ENCODE peak calls at places on chromosomes 11 and 22, in five cellular contexts. H is left ventricle myocardium inferior, Q is A549, G is spleen, R is cardiac muscle cell. K is an unnamed sample.

GRCh38 chr22:44668190-44668885 is 33.7 kb upstream of the PRR5 start:
- DNase-seq in Q (no peak), H (no peak), G (peak; percentile 87), R (peak; percentile 68), K (peak; percentile 52)

GRCh38 chr11:124748481-124749338 is 3.3 kb downstream of the VSIG2 start:
- DNase-seq in G (peak; percentile 84), H (no peak), R (no peak), Q (no peak), K (peak; percentile 23)

GRCh38 chr11:124198852-124199389 is 15.8 kb downstream of the OR10D3 start:
- DNase-seq in G (no peak), R (no peak), Q (no peak), H (no peak), K (no peak)

GRCh38 chr11:126997196-126997595 is 3.4 kb downstream of the KIRREL3 start:
- DNase-seq in Q (no peak), H (no peak), G (no peak), R (no peak), K (no peak)

GRCh38 chr11:104609297-104609696 is 289.0 kb downstream of the CASP12 start:
- DNase-seq in H (no peak), Q (peak; percentile 16), G (no peak), R (peak; percentile 66), K (peak; percentile 28)

GRCh38 chr22:38240734-38241252 is 32.0 kb downstream of the TMEM184B start:
- DNase-seq in Q (peak; percentile 73), G (no peak), R (peak; percentile 50), H (no peak), K (no peak)

GRCh38 chr11:78030429-78031325 is 7.6 kb upstream of the KCTD14 start:
- DNase-seq in Q (peak; percentile 45), H (peak; percentile 55), R (peak; percentile 49), G (no peak), K (no peak)

GRCh38 chr22:32042924-32043323 is at the start of gene SLC5A1:
- DNase-seq in Q (no peak), R (no peak), H (no peak), G (no peak), K (no peak)

GRCh38 chr11:61890536-61891330 is 612 bp downstream of the FADS3 start:
- DNase-seq in G (peak; percentile 89), R (peak; percentile 69), H (peak; percentile 50), Q (peak; percentile 50), K (no peak)

GRCh38 chr22:16827506-16827905 is 2.3 kb upstream of the XKR3 start:
- DNase-seq in G (no peak), R (no peak), Q (no peak), H (no peak), K (no peak)

GRCh38 chr11:130198292-130198691 is 38.7 kb downstream of the ST14 start:
- DNase-seq in R (no peak), Q (no peak), H (no peak), G (peak; percentile 69), K (no peak)

GRCh38 chr22:30015846-30016245 is 64.4 kb upstream of the HORMAD2 start:
- DNase-seq in R (no peak), G (no peak), H (no peak), Q (no peak), K (no peak)

GRCh38 chr22:44244265-44244822 is 63.6 kb downstream of the PARVG start:
- DNase-seq in G (no peak), H (no peak), Q (no peak), R (no peak), K (no peak)

GRCh38 chr11:94729352-94729751 is 38.8 kb upstream of the AMOTL1 start:
- DNase-seq in Q (no peak), G (no peak), H (no peak), R (no peak), K (no peak)

GRCh38 chr11:15843309-15843857 is 513.0 kb downstream of the SOX6 start:
- DNase-seq in H (no peak), G (no peak), R (no peak), Q (no peak), K (no peak)

DNA sequence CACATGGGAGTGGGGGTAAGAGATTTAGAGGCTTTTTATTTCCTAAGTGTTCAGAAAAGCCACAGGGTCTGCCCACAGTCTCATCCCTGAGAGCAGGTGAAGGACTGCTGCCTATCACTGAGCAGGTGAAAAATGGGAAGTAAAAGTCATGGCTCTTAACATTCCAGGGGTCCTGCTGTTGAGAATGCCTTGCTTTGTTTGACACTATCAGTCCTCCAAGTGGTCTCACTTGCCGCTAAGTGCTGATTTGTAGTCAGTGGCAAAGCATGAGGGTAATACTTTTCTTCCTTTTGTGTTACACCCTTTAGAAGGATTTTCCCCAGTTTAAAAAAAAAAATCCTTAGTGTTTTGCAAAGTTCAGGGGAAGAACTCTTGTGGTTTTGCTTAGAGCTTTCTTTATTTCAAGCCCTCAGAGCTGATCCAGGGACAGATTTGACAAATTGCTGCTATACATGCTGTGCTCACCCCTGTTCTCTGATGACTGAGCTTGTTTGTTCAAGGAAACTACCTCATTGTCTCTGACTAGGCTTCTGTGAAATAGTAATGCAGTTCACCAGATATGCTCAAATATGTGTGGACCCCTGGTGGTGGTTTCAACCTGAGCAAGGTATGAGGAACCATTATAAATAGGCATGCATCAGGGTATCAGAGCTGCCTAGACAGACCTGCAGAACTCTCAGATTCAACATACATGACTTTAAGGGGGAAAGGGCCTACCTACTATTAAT is 141.0 kb downstream of the ARHGAP42 start:
- DNase-seq in H (no peak), G (no peak), R (peak; percentile 65), Q (peak; percentile 76), K (no peak)
- TF ChIP-seq CTCF in H (peak; percentile 21), G (peak; percentile 23), R (peak; percentile 26), Q (peak; percentile 24), K (peak; percentile 12)

DNA sequence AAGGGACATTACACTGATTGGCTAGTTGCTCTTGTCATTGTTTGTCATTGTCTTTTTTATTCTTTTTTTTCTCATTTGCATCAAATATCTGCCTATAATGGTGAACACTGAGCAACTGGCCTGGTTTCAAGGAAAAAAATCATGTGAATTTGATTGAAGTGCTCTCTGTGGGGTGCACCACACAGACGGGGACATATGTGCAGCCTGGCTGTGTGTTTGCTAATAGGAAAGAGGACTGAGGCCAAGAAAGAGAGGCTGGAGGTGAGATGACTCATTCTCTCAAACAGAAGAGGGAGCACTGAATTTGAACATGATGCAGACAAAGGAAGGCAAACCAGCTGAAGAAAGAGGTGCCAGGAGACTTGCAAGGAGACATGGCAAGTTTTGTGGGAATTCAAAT is 684.9 kb upstream of the CCDC90B start:
- DNase-seq in R (no peak), H (no peak), Q (no peak), G (no peak), K (no peak)
- TF ChIP-seq CTCF in R (no peak), H (no peak), Q (no peak), G (no peak), K (no peak)

DNA sequence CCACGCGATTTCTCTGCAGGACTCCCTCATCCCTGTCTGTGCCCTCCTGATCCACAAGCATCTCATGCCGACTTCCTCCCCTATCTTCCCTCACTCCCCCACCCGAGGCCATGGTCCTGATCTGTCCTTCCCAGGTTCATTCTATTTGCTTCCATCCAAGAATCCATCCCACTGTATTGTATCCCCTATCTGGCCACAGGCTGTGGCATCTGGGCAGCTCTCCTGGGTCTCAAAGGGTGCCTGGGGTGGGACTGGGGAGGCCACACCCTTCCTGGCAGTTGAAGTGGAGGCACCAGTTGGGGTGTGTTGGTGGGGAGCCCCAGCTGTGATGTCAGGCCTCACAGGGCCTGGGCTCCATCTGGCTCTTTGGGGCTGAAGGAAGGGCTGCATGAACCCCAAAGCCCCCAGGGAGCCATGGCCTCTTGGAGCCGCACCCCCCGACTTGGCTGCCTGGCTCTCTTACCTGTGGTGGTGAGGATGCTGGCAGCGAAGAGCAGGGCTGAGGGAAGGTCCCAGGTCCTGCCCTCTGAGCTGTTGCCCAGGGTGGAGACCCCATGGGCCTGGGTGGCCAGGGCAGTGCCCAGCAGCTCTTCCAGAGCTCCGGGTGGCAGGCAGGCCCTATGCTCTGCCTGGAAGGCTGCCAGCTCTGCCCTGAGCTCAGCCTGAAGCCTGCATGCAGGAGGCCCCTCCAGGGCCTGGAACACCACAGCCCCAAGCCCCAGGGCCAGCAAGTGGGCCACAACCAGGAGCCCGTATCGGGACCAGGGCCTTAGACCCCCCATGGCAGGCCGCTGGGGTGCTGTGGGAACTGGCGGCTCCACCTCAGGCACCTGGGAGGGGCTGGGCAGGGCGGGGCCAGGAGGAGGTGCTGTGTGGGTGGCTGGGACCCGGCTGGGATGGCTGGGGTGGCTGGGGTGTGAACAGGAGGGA is at the start of gene KCNK7:
- DNase-seq in Q (no peak), H (no peak), R (no peak), G (no peak), K (no peak)
- TF ChIP-seq CTCF in Q (no peak), H (no peak), R (no peak), G (no peak), K (no peak)

DNA sequence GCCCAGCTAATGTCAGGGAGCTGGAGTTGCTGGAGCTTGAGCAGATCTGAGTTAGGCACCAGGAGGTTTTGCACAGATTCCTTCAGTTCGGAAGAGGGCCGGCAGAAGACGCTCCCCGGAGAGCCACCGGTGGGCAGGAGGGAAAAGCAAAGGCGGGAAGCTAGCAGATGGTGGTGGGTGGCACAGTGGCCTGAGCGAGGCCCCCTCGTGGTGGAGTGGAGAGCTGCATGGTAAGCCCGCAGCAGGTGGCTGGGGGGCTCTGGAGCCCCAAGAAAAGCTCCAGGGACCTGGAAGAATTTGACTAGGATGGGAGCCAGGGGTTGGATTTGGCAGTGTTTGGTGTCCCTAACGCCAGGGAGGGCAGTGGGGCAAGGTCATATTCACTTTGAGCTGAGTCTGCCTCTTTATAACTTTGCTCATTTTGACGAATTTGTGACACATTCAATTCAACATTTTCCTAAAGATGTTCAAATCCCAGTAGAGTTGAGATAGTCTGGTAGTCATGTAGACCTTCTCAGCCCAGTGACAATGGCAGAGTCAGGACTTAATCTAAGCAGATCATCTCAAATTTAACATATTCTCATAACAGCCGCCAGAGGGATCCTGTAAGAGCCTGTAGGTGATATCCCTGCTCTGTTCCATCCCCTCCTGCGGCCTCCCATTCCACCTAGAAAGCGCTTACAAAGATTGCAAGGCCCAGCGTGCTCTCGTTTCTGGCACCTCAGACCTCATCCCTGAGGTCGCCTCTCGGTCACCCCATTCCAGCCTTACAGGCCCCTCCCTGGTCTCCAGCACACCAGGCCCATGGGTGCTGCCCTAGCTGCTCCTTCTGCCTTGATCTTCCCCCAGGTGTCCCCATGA is 57.9 kb downstream of the TRIM29 start:
- DNase-seq in R (no peak), H (peak; percentile 19), Q (no peak), G (no peak), K (no peak)
- TF ChIP-seq CTCF in R (peak; percentile 24), H (peak; percentile 78), Q (no peak), G (peak; percentile 70), K (peak; percentile 61)

GRCh38 chr11:119284344-119285157 is 32.4 kb downstream of the MCAM start:
- DNase-seq in H (no peak), R (peak; percentile 55), G (no peak), Q (peak; percentile 39), K (peak; percentile 63)
- TF ChIP-seq CTCF in H (peak; percentile 65), R (peak; percentile 45), G (peak; percentile 51), Q (peak; percentile 51), K (peak; percentile 68)

GRCh38 chr22:19488884-19489843 is 9.4 kb downstream of the CDC45 start:
- DNase-seq in Q (peak; percentile 14), G (no peak), R (no peak), H (no peak), K (no peak)
- TF ChIP-seq CTCF in Q (no peak), G (no peak), R (peak; percentile 11), H (peak; percentile 21), K (no peak)

GRCh38 chr11:5394091-5394490 is 10.5 kb downstream of the OR51M1 start:
- DNase-seq in H (no peak), G (no peak), Q (no peak), R (no peak), K (no peak)

GRCh38 chr11:5384335-5384734 is 723 bp downstream of the OR51M1 start:
- DNase-seq in H (no peak), Q (no peak), G (no peak), R (no peak), K (no peak)

GRCh38 chr11:5390210-5390609 is 6.6 kb downstream of the OR51M1 start:
- DNase-seq in R (no peak), G (no peak), Q (no peak), H (no peak), K (no peak)
- TF ChIP-seq CTCF in R (no peak), G (no peak), Q (no peak), H (no peak), K (no peak)

K was measured in GM13977.